ENCODE peak calls at places on chromosomes 16 and 17, in five cellular contexts. G, Y, X, C and T are unnamed samples.

GRCh38 chr17:39261286-39261685 is 35.5 kb upstream of the STAC2 start:
- DNase-seq in G (no peak), Y (no peak), X (no peak), C (no peak), T (no peak)

GRCh38 chr17:71975331-71975801 is 145.5 kb upstream of the SOX9 start:
- DNase-seq in G (peak), Y (peak), X (peak), C (no peak), T (no peak)

GRCh38 chr16:23423496-23424049 is 29.4 kb downstream of the COG7 start:
- DNase-seq in G (peak), Y (peak), X (peak), C (peak), T (peak)

GRCh38 chr16:16161319-16161718 is 62.0 kb downstream of the ABCC6 start:
- DNase-seq in G (no peak), Y (no peak), X (no peak), C (no peak), T (no peak)

GRCh38 chr16:85777583-85778310 is 21.6 kb downstream of the EMC8 start:
- DNase-seq in G (no peak), Y (no peak), X (no peak), C (no peak), T (no peak)

GRCh38 chr17:39114744-39115534 is 36.5 kb downstream of the PLXDC1 start:
- DNase-seq in G (no peak), Y (no peak), X (no peak), C (no peak), T (no peak)

GRCh38 chr16:2470603-2471015 is 488 bp upstream of the NTN3 start:
- DNase-seq in G (no peak), Y (no peak), X (no peak), C (no peak), T (no peak)

GRCh38 chr17:36195474-36196098 is 972 bp downstream of the CCL3L1 start:
- DNase-seq in G (no peak), Y (no peak), X (no peak), C (no peak), T (no peak)

GRCh38 chr17:27293898-27294688 is at the start of gene WSB1:
- DNase-seq in G (peak), Y (peak), X (peak), C (peak), T (no peak)

GRCh38 chr16:13401631-13402030 is 500.2 kb downstream of the SHISA9 start:
- DNase-seq in G (no peak), Y (no peak), X (no peak), C (no peak), T (peak)

GRCh38 chr17:64003526-64004121 is 5.5 kb downstream of the PRR29 start:
- DNase-seq in G (no peak), Y (no peak), X (no peak), C (no peak), T (no peak)

GRCh38 chr17:62750502-62751349 is 57.4 kb downstream of the MARCHF10 start:
- DNase-seq in G (no peak), Y (no peak), X (no peak), C (no peak), T (no peak)

GRCh38 chr16:66561381-66562080 is 4.7 kb upstream of the CMTM1 start:
- DNase-seq in G (no peak), Y (no peak), X (no peak), C (no peak), T (no peak)

GRCh38 chr17:36611345-36612072 is 10.1 kb downstream of the MRM1 start:
- DNase-seq in G (no peak), Y (peak), X (peak), C (no peak), T (no peak)

GRCh38 chr16:89847930-89848297 is 19.6 kb downstream of the SPIRE2 start:
- DNase-seq in G (no peak), Y (no peak), X (no peak), C (no peak), T (no peak)

GRCh38 chr17:45022288-45022648 is 29.2 kb downstream of the DCAKD start:
- DNase-seq in G (no peak), Y (no peak), X (no peak), C (no peak), T (no peak)
- H3K4me3 ChIP-seq in G (peak), Y (no peak), X (no peak), C (no peak), T (no peak)

GRCh38 chr17:6184508-6184907 is 114.3 kb downstream of the WSCD1 start:
- DNase-seq in G (no peak), Y (no peak), X (no peak), C (no peak), T (no peak)
- H3K4me3 ChIP-seq in G (no peak), Y (no peak), X (no peak), C (no peak), T (no peak)

GRCh38 chr17:49998836-49999511 is 4.0 kb upstream of the DLX3 start:
- DNase-seq in G (no peak), Y (no peak), X (no peak), C (no peak), T (no peak)

GRCh38 chr17:49996495-49997255 is 1.7 kb upstream of the DLX3 start:
- DNase-seq in G (peak), Y (no peak), X (peak), C (no peak), T (no peak)

GRCh38 chr17:49996121-49996494 is 1.1 kb upstream of the DLX3 start:
- DNase-seq in G (no peak), Y (no peak), X (no peak), C (no peak), T (no peak)

GRCh38 chr17:49997773-49998703 is 3.0 kb upstream of the DLX3 start:
- DNase-seq in G (peak), Y (peak), X (peak), C (peak), T (peak)

DNA sequence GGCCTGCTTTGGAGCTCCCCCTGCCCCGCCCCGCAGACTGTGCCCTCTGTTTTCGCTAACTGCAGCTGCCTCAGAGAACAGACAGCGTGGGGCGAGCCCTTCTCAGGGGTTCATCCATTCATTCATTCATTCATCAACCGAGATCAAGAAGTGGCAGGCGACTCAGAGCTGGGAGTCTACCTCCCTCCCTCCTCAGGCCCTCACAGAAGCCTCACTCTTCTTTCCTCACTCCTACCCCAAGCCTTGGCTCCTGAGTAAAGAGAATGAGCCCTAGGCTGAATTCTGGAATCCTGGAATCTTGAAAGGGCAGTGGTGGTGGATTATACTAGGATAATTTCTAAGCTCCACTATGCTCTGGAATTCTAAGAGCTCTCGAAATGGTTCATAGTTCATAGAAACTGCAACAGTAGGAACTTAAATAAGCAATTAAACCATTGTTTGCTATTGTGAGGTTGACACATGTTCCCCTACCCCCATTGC is 2.3 kb upstream of the DLX3 start:
- DNase-seq in G (no peak), Y (no peak), X (no peak), C (no peak), T (no peak)
- H3K4me3 ChIP-seq in G (peak), Y (no peak), X (no peak), C (no peak), T (peak)

GRCh38 chr17:44383861-44384260 is 5.6 kb downstream of the ITGA2B start:
- DNase-seq in G (no peak), Y (no peak), X (no peak), C (no peak), T (no peak)

GRCh38 chr17:44384823-44385286 is 4.6 kb downstream of the ITGA2B start:
- DNase-seq in G (no peak), Y (no peak), X (no peak), C (no peak), T (no peak)

GRCh38 chr17:44383363-44383762 is 6.1 kb downstream of the ITGA2B start:
- DNase-seq in G (no peak), Y (no peak), X (no peak), C (no peak), T (no peak)

GRCh38 chr17:44385287-44386181 is 3.9 kb downstream of the ITGA2B start:
- DNase-seq in G (peak), Y (peak), X (peak), C (no peak), T (no peak)

GRCh38 chr17:44384281-44384822 is 5.1 kb downstream of the ITGA2B start:
- DNase-seq in G (no peak), Y (no peak), X (no peak), C (no peak), T (no peak)
- H3K4me3 ChIP-seq in G (peak), Y (no peak), X (no peak), C (no peak), T (no peak)

GRCh38 chr17:2798188-2798587 is 1.9 kb downstream of the RAP1GAP2 start:
- DNase-seq in G (no peak), Y (no peak), X (no peak), C (no peak), T (no peak)

GRCh38 chr17:2796164-2797140 is at the start of gene RAP1GAP2:
- DNase-seq in G (peak), Y (no peak), X (no peak), C (no peak), T (no peak)

GRCh38 chr17:2797226-2797625 is 988 bp downstream of the RAP1GAP2 start:
- DNase-seq in G (no peak), Y (no peak), X (no peak), C (no peak), T (no peak)

GRCh38 chr17:2798679-2799078 is 2.4 kb downstream of the RAP1GAP2 start:
- DNase-seq in G (no peak), Y (no peak), X (no peak), C (no peak), T (no peak)

GRCh38 chr17:2797632-2798031 is 1.4 kb downstream of the RAP1GAP2 start:
- DNase-seq in G (no peak), Y (no peak), X (no peak), C (no peak), T (no peak)
- H3K4me3 ChIP-seq in G (no peak), Y (no peak), X (no peak), C (no peak), T (no peak)

DNA sequence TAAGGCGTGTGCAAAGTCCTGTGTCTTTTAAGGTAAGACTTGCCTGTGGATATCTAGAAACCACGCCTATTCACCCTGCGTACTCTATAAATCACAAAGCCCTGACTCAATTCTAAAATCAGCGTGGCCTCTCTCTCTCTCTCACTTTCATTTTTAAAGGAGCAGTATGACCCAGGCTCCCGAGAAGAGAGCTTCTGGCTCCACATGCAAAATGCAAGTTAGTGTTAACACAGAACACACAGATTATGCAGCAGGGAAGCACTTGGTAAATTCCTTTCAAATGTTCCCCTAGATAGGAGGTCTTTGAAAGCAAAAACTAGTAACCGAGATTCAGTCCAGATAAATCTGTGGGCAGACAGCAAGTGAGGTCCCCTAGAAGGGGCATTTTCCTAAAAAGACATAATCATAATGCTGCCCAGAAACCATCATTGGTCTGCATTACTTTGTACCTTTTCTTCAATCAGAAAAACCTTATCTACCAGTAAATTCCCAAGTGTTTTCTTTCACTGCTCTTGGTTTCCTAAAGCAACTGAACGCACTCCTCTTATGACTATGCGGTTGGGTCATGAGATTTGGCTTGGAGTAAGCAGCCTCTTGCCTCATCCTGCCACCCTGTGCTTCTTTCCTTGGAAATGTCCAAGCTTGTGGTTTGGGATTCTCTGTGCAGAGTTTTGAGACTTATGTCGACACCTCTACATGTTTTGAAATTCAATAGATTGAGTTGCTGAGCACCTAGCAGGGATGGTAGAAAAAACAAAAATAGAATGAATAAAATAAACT is 31.7 kb upstream of the KCNJ2 start:
- DNase-seq in G (peak), Y (peak), X (peak), C (peak), T (peak)
- H3K4me3 ChIP-seq in G (peak), Y (peak), X (peak), C (no peak), T (peak)

DNA sequence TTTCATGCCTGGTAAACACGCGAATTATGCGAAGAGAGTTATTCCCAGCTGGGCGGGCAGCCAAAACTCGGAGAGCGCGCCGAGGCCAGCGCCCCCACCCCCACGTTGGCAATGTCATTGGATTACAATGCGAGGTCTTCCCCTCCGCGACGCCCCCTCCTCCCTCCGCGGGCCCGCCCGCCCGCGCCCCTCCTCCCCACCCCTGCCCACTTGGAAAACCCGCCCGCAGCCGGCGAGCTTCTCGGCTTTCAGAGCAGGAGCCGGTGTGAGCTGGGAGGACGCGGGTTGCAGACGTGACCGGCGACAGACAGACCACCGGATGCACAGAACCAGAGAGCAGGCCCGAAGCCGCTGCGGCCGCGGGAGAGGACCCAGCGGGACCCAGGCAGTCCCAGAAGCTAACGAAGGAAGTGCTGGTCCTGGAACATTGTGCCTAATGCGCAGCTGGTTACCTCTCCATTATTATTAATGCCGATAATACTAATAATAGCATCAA is 4.0 kb downstream of the NOG start:
- DNase-seq in G (no peak), Y (no peak), X (no peak), C (no peak), T (no peak)
- H3K4me3 ChIP-seq in G (peak), Y (peak), X (peak), C (peak), T (peak)

GRCh38 chr16:20676867-20677266 is 20.6 kb downstream of the ACSM1 start:
- DNase-seq in G (no peak), Y (no peak), X (no peak), C (no peak), T (no peak)

GRCh38 chr16:20675488-20676267 is 21.8 kb downstream of the ACSM1 start:
- DNase-seq in G (no peak), Y (no peak), X (no peak), C (no peak), T (peak)

GRCh38 chr16:20676268-20676828 is 21.1 kb downstream of the ACSM1 start:
- DNase-seq in G (no peak), Y (no peak), X (no peak), C (no peak), T (no peak)

GRCh38 chr16:20673882-20674683 is 23.4 kb downstream of the ACSM1 start:
- DNase-seq in G (no peak), Y (no peak), X (no peak), C (no peak), T (no peak)

GRCh38 chr16:20674684-20675487 is 22.6 kb downstream of the ACSM1 start:
- DNase-seq in G (no peak), Y (no peak), X (no peak), C (no peak), T (no peak)
- H3K4me3 ChIP-seq in G (peak), Y (no peak), X (no peak), C (no peak), T (peak)

DNA sequence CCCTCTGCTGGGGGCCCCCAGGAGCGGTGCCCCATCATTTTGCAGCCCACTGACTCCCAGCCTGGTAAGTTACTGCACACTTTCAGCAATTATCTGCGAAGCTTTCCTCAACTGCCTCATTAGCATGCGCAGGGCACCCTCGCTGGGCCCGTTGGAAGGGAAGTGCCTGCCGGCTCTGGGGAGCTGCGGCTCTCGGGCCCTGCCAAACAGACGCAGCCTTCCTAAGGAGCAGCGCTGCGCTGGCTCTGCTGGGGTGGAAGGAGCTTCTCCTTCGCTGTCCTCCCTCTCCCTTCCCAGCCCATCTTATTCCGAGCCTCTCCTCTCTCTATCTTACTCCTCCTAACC is 71.0 kb downstream of the RBBP6 start:
- DNase-seq in G (peak), Y (no peak), X (peak), C (no peak), T (no peak)
- H3K4me3 ChIP-seq in G (peak), Y (peak), X (peak), C (peak), T (peak)

GRCh38 chr17:65984299-65984698 is 207.6 kb downstream of the CEP112 start:
- DNase-seq in G (no peak), Y (peak), X (peak), C (no peak), T (no peak)

GRCh38 chr17:65985571-65985970 is 206.4 kb downstream of the CEP112 start:
- DNase-seq in G (no peak), Y (no peak), X (peak), C (no peak), T (no peak)

GRCh38 chr17:65987988-65988387 is 203.9 kb downstream of the CEP112 start:
- DNase-seq in G (no peak), Y (peak), X (peak), C (no peak), T (peak)

GRCh38 chr17:65990593-65990992 is 201.3 kb downstream of the CEP112 start:
- DNase-seq in G (no peak), Y (no peak), X (no peak), C (no peak), T (no peak)

DNA sequence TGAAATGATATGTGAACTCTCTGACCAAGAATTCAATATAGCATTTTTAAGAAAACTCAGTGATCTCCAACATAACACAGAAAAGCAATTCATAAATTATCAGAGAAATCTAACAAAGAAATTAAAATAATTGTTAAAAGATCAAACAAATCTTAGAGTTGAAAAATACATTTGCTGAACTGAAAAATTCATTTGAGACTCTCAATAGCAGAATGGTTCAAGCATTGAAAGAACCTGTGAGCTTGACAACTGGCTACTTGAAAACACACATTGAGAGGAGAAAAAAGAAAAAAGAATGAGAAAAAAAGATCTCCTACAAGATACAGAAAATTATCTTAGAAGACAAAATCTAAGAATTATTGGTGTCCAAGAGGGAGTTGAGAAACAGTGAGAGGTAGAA is 203.5 kb downstream of the CEP112 start:
- DNase-seq in G (no peak), Y (no peak), X (no peak), C (no peak), T (no peak)
- H3K4me3 ChIP-seq in G (no peak), Y (no peak), X (no peak), C (no peak), T (no peak)